ENCODE peak calls at places on chromosomes 13 and 19, in seven cellular contexts. Y is CD8-positive, alpha-beta memory T cell; J is nephron progenitor cell; O is epithelial cell of esophagus; H is endothelial cell; T is NCI-H524; C is DND-41. X is an unnamed sample.

GRCh38 chr19:18160792-18161690 is 8.1 kb downstream of the PIK3R2 start:
- DNase-seq in Y (peak), J (peak), O (peak), H (peak), T (peak), C (peak), X (no peak)

GRCh38 chr13:100266026-100266425 is 177.1 kb downstream of the PCCA start:
- DNase-seq in Y (no peak), J (no peak), O (no peak), H (no peak), T (no peak), C (no peak), X (no peak)

GRCh38 chr13:30147380-30147779 is 160.0 kb downstream of the KATNAL1 start:
- DNase-seq in Y (no peak), J (no peak), O (no peak), H (no peak), T (peak), C (no peak), X (no peak)

GRCh38 chr13:40352807-40353562 is 313.5 kb downstream of the FOXO1 start:
- DNase-seq in Y (no peak), J (no peak), O (no peak), H (no peak), T (peak), C (no peak), X (peak)

GRCh38 chr13:101767096-101767495 is 314.6 kb downstream of the ITGBL1 start:
- DNase-seq in Y (no peak), J (no peak), O (no peak), H (no peak), T (no peak), C (no peak), X (no peak)

GRCh38 chr19:13834308-13834790 is 39.1 kb downstream of the ZSWIM4 start:
- DNase-seq in Y (no peak), J (no peak), O (peak), H (no peak), T (no peak), C (no peak), X (no peak)

GRCh38 chr19:50478901-50479715 is 2.5 kb upstream of the GARIN5A start:
- DNase-seq in Y (no peak), J (no peak), O (peak), H (no peak), T (no peak), C (peak), X (no peak)

GRCh38 chr19:45768644-45769053 is 403 bp downstream of the SIX5 start:
- DNase-seq in Y (peak), J (peak), O (peak), H (peak), T (no peak), C (peak), X (no peak)

GRCh38 chr19:19434483-19435045 is 29.1 kb downstream of the GATAD2A start:
- DNase-seq in Y (no peak), J (no peak), O (no peak), H (no peak), T (no peak), C (no peak), X (no peak)

GRCh38 chr19:12939292-12939606 is 840 bp downstream of the CALR start:
- DNase-seq in Y (peak), J (no peak), O (peak), H (no peak), T (peak), C (peak), X (no peak)

X was measured in suprapubic skin.